ENCODE peak calls at places on chromosomes 7 and 10, in six cellular contexts. J is IMR-90, W is neuronal stem cell, A is H1, X is mesenchymal stem cell, P is trophoblast cell. D is an unnamed sample.

GRCh38 chr10:70232155-70232858 is 922 bp downstream of the PPA1 start:
- DNase-seq in W (peak; percentile 21), A (no peak), J (peak; percentile 60), X (peak; percentile 84), P (peak; percentile 80), D (no peak)

GRCh38 chr10:48517911-48518321 is 87.0 kb downstream of the ARHGAP22 start:
- DNase-seq in A (no peak), X (no peak), P (no peak), W (no peak), J (no peak), D (no peak)

GRCh38 chr7:73526892-73527821 is 5.1 kb upstream of the BAZ1B start:
- DNase-seq in J (no peak), A (no peak), W (no peak), X (no peak), P (peak; percentile 41), D (no peak)

GRCh38 chr7:157537056-157537455 is 200.3 kb downstream of the DNAJB6 start:
- DNase-seq in X (no peak), A (no peak), J (no peak), W (no peak), P (no peak), D (no peak)

GRCh38 chr7:95420996-95421846 is 13.6 kb downstream of the PON2 start:
- DNase-seq in P (peak; percentile 84), X (peak; percentile 70), A (no peak), W (no peak), J (peak; percentile 79), D (no peak)

GRCh38 chr7:30851651-30852359 is 59.8 kb upstream of the AQP1 start:
- DNase-seq in A (no peak), W (no peak), J (no peak), P (no peak), X (no peak), D (no peak)

GRCh38 chr10:30433286-30433778 is 652 bp upstream of the MAP3K8 start:
- DNase-seq in J (peak; percentile 67), A (no peak), W (peak; percentile 84), X (peak; percentile 88), P (peak; percentile 89), D (peak; percentile 74)

GRCh38 chr7:133652547-133652946 is 399.7 kb downstream of the EXOC4 start:
- DNase-seq in P (no peak), A (no peak), X (no peak), W (no peak), J (no peak), D (no peak)

GRCh38 chr10:126166797-126167196 is 221.5 kb downstream of the ADAM12 start:
- DNase-seq in J (no peak), W (no peak), P (no peak), A (no peak), X (no peak), D (no peak)

GRCh38 chr7:149432121-149432691 is 28.7 kb downstream of the ZNF777 start:
- DNase-seq in A (no peak), W (no peak), J (no peak), P (no peak), X (no peak), D (no peak)

GRCh38 chr7:123864966-123865365 is 20.0 kb downstream of the HYAL4 start:
- DNase-seq in X (no peak), A (no peak), P (peak; percentile 51), W (no peak), J (no peak), D (no peak)

GRCh38 chr7:148209643-148210042 is 380.9 kb upstream of the C7orf33 start:
- DNase-seq in X (no peak), P (no peak), J (no peak), A (no peak), W (no peak), D (no peak)

GRCh38 chr7:5437987-5438386 is 14.4 kb upstream of the TNRC18 start:
- DNase-seq in P (peak; percentile 66), W (no peak), J (no peak), A (no peak), X (no peak), D (no peak)

GRCh38 chr10:116771101-116771705 is 28.8 kb upstream of the HSPA12A start:
- DNase-seq in J (peak; percentile 95), A (no peak), W (no peak), P (peak; percentile 95), X (peak; percentile 97), D (no peak)

GRCh38 chr10:33441561-33441960 is 107.1 kb upstream of the NRP1 start:
- DNase-seq in P (peak; percentile 27), W (no peak), A (no peak), J (no peak), X (no peak), D (no peak)

GRCh38 chr7:85833071-85833470 is 646.2 kb upstream of the SEMA3D start:
- DNase-seq in X (no peak), W (no peak), J (peak; percentile 11), A (no peak), P (no peak), D (no peak)

GRCh38 chr10:73965890-73966768 is 31.8 kb upstream of the VCL start:
- DNase-seq in P (peak; percentile 92), A (peak; percentile 96), W (peak; percentile 91), X (peak; percentile 100), J (peak; percentile 99), D (peak; percentile 98)

GRCh38 chr10:23106508-23106907 is 11.1 kb downstream of the MSRB2 start:
- DNase-seq in A (no peak), P (no peak), J (no peak), X (no peak), W (no peak), D (peak; percentile 53)

GRCh38 chr7:29763266-29763665 is 43.0 kb upstream of the WIPF3 start:
- DNase-seq in P (no peak), J (no peak), W (no peak), X (no peak), A (no peak), D (no peak)

GRCh38 chr10:121449457-121450045 is 148.7 kb downstream of the FGFR2 start:
- DNase-seq in P (no peak), J (no peak), X (no peak), A (no peak), W (no peak), D (no peak)
- H2AK5ac ChIP-seq in P (no peak overlapping the region), J (no peak overlapping the region), X (peak overlapping the region; percentile 48), A (peak overlapping the region; percentile 39), W (no peak overlapping the region), D (no peak overlapping the region)

DNA sequence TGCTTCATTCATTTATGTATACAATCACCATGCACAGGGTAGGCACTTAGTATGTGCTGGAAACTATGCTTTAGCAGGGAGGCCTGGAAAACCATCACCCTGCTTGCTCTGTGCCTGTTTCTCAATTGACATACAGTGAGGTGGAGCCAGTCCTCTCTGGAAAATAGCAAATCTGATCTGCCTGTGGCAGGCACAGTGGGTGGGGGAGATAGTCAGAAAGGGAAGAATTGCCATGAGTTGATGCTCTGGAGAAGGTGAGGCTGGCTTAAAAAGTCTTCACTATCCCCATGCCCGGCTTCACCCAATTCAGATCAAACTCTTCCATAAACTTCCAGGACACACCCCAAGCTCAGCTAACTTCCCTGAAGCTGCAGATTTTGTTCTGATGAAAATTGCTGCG is 84.8 kb downstream of the ANK3 start:
- DNase-seq in A (no peak), J (no peak), W (no peak), P (no peak), X (no peak), D (no peak)
- H3K14ac ChIP-seq in A (no peak overlapping the region), J (peak overlapping the region; percentile 86), W (no peak overlapping the region), P (no peak overlapping the region), X (no peak overlapping the region), D (no peak overlapping the region)

DNA sequence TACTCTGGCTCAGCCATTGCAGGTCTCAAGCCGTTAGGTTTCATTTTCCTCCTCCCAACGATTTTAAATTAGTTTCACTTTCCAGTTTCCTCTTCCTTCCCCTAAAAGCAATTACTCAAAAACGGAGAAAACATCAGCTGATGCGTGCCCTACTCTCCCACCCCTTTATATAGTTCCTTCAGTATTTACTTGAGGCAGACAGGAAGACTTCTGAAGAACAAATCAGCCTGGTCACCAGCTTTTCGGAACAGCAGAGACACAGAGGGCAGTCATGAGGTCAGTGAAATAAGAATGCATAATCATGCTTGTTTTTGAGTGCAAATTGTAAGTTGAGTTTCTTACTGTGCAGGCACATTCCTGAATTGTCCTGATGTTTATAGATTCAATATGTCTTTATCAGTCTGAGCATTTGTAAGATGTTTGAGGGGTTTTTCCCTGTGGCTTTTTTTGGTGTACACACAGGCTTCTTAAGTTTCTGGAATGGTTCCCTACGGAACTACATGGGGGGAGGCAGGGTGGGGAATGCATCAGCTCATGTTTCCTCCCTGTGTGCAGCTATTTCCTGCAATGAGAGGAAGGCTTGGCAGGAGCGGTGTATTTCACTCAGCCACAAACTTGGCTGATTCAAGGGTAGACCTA is at the start of gene IFIT3:
- DNase-seq in W (no peak), A (no peak), P (peak; percentile 47), X (peak; percentile 94), J (peak; percentile 96), D (no peak)
- H4K8ac ChIP-seq in W (no peak within 1 kb of the TSS), A (no peak within 1 kb of the TSS), P (no peak within 1 kb of the TSS), X (peak within 1 kb of the TSS; percentile 40), J (peak within 1 kb of the TSS; percentile 37), D (peak within 1 kb of the TSS; percentile 79)

GRCh38 chr7:68414631-68415425 is 1183.4 kb upstream of the AUTS2 start:
- DNase-seq in J (no peak), W (no peak), X (no peak), A (no peak), P (no peak), D (no peak)

GRCh38 chr7:68407460-68407859 is 1190.8 kb upstream of the AUTS2 start:
- DNase-seq in J (no peak), A (no peak), X (no peak), W (no peak), P (peak; percentile 30), D (no peak)

GRCh38 chr7:68409851-68410250 is 1188.4 kb upstream of the AUTS2 start:
- DNase-seq in P (no peak), W (no peak), A (no peak), J (no peak), X (no peak), D (no peak)

GRCh38 chr7:68408873-68409272 is 1189.4 kb upstream of the AUTS2 start:
- DNase-seq in J (no peak), X (no peak), P (no peak), W (no peak), A (no peak), D (no peak)

DNA sequence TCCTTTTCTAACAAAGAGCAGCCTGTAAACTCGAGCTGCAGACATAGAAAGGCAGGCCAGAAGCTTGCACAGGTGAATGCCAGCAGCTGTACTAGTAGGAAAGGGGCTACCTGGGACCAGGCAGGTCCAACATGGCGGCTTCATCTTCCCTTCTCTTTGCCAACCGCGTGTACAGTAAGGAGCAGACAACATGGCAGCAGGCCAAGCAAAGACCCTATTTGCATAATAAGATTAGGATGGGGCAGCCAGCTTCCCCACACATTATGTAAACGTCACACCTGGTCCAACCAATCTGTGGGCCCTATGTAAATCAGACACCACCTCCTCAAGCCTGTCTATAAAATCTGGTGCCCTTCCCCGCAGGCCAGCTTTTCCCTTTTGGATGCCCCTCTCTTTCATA is 1186.5 kb upstream of the AUTS2 start:
- DNase-seq in A (no peak), J (no peak), P (no peak), X (no peak), W (no peak), D (no peak)
- H2AK5ac ChIP-seq in A (no peak overlapping the region), J (no peak overlapping the region), P (no peak overlapping the region), X (no peak overlapping the region), W (no peak overlapping the region), D (no peak overlapping the region)

GRCh38 chr7:34158311-34158710 is 253.0 kb downstream of the BMPER start:
- DNase-seq in J (peak; percentile 41), W (no peak), P (no peak), X (peak; percentile 32), A (no peak), D (no peak)
- H3K14ac ChIP-seq in J (peak overlapping the region; percentile 34), W (no peak overlapping the region), P (no peak overlapping the region), X (no peak overlapping the region), A (no peak overlapping the region), D (no peak overlapping the region)

GRCh38 chr7:18515067-18515466 is 19.5 kb downstream of the HDAC9 start:
- DNase-seq in A (no peak), X (no peak), W (no peak), J (peak; percentile 67), P (no peak), D (no peak)
- H4K8ac ChIP-seq in A (no peak overlapping the region), X (no peak overlapping the region), W (no peak overlapping the region), J (no peak overlapping the region), P (no peak overlapping the region), D (no peak overlapping the region)